ENCODE peak calls at places on chromosome 21, in six cellular contexts. K is K562, A is uterus, U is spleen, C is cardiac muscle cell, H is body of pancreas. J is an unnamed sample.

GRCh38 chr21:27734146-27734545 is 767.3 kb upstream of the ADAMTS5 start:
- DNase-seq in H (no peak), U (no peak), K (no peak), C (no peak), A (no peak), J (no peak)

GRCh38 chr21:44820851-44821250 is 3.0 kb upstream of the SUMO3 start:
- DNase-seq in K (no peak), C (no peak), U (no peak), A (no peak), H (no peak), J (no peak)

GRCh38 chr21:30463713-30464112 is 16.5 kb downstream of the KRTAP19-1 start:
- DNase-seq in H (no peak), U (no peak), A (no peak), K (no peak), C (peak), J (no peak)

GRCh38 chr21:45109831-45110492 is 35.6 kb downstream of the ADARB1 start:
- DNase-seq in C (peak), U (no peak), K (peak), A (no peak), H (peak), J (no peak)

GRCh38 chr21:45532826-45533730 is 9.2 kb downstream of the SLC19A1 start:
- DNase-seq in A (no peak), H (no peak), K (no peak), U (peak), C (no peak), J (no peak)

GRCh38 chr21:21165063-21165645 is 166.9 kb downstream of the NCAM2 start:
- DNase-seq in H (no peak), C (no peak), A (no peak), U (no peak), K (no peak), J (no peak)

GRCh38 chr21:45224189-45224938 is 63.3 kb downstream of the POFUT2 start:
- DNase-seq in K (no peak), C (no peak), U (no peak), H (no peak), A (no peak), J (no peak)

GRCh38 chr21:46552274-46552673 is 52.6 kb downstream of the S100B start:
- DNase-seq in H (peak), A (no peak), C (no peak), K (no peak), U (no peak), J (no peak)

GRCh38 chr21:25717491-25718139 is 17.1 kb downstream of the ATP5PF start:
- DNase-seq in U (no peak), A (no peak), C (peak), H (no peak), K (peak), J (peak)

GRCh38 chr21:24995206-24995605 is 612.1 kb downstream of the MRPL39 start:
- DNase-seq in U (no peak), K (no peak), C (peak), H (no peak), A (no peak), J (no peak)

GRCh38 chr21:41950941-41951408 is 2.8 kb downstream of the C2CD2 start:
- DNase-seq in C (no peak), K (no peak), A (no peak), H (no peak), U (peak), J (no peak)

GRCh38 chr21:31343680-31344480 is at the start of gene TIAM1:
- DNase-seq in A (no peak), C (peak), H (peak), K (no peak), U (no peak), J (peak)

GRCh38 chr21:42614391-42614790 is 39.0 kb upstream of the PDE9A start:
- DNase-seq in U (peak), H (no peak), A (no peak), K (no peak), C (no peak), J (no peak)

GRCh38 chr21:42378418-42378817 is 12.1 kb upstream of the TFF1 start:
- DNase-seq in K (no peak), H (no peak), A (no peak), U (peak), C (no peak), J (no peak)

GRCh38 chr21:46214478-46215340 is 13.9 kb downstream of the LSS start:
- DNase-seq in A (no peak), H (no peak), K (no peak), U (peak), C (no peak), J (no peak)

GRCh38 chr21:37369307-37369854 is 2.8 kb downstream of the DYRK1A start:
- DNase-seq in H (no peak), U (no peak), K (peak), A (no peak), C (no peak), J (no peak)
- H3K27ac ChIP-seq in H (peak), U (peak), K (peak), A (peak), C (peak), J (peak)

DNA sequence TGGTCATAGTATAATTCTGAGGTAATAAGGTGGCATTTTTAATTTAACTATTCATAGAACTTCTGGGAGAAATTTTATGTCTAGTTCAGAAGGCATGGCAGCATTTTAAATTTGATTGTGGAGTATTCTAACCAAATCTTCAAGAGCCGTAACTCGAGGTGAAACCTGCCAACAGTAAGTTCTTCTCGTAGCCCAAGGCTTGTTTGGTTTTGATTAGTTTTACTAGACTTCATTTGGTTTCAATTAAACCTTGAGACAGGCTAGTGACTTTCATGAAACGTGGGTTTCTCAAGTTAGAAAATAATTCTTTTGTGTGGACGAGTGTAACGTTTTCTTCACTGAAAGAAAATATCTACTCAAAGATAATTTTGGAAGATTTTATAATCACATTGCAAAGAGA is 395.5 kb downstream of the USP25 start:
- DNase-seq in U (no peak), C (no peak), A (no peak), K (no peak), H (no peak), J (no peak)
- H3K27ac ChIP-seq in U (no peak), C (no peak), A (peak), K (no peak), H (no peak), J (no peak)

DNA sequence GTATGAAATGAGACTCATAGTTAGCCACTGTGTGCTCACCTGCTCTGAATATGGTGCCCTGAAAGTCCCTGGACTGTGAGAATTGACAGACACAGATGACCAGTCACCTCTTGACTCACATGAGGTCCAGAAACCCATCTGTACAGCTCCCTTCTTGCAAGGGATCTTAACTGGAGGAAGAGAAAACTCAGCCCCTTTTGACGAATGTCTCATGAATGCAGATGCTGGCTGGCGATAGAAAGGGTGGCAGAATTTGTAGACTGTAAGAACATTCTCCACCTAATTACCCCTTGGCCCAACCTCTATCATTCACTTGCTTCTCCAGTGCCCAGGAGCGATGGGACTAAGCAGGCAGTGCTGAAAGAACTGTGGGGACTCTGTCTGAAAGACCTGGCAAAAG is 26.0 kb upstream of the IFNGR2 start:
- DNase-seq in U (no peak), A (no peak), H (no peak), C (no peak), K (no peak), J (no peak)
- H3K27ac ChIP-seq in U (no peak), A (no peak), H (no peak), C (no peak), K (no peak), J (no peak)

DNA sequence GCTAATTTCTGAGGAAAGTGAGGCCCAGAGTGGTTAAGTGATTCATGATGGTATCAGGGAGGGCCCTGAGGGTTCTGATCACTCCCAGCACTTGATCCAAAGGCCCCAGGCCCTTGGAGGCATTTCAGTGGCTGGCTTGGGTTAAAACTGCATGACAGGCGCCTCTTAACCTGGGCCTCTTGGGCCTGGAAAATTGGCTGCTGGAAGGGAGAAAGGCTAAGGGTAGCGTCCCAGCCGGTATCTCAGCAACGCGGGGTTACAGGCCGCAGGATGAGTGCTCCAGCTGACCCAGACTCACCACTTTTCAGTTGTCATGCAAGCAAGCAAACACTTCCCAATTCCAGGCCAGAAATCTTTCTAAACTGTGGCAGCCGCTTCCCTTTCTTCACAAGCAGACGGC is 229.3 kb downstream of the KCNJ6 start:
- DNase-seq in H (peak), C (peak), U (no peak), K (no peak), A (peak), J (no peak)
- H3K27ac ChIP-seq in H (no peak), C (peak), U (no peak), K (no peak), A (peak), J (no peak)

GRCh38 chr21:28882345-28882744 is 110.3 kb downstream of the LTN1 start:
- DNase-seq in U (no peak), H (no peak), C (no peak), A (no peak), K (no peak), J (no peak)

GRCh38 chr21:28884481-28884880 is 108.2 kb downstream of the LTN1 start:
- DNase-seq in H (no peak), U (no peak), C (no peak), K (peak), A (no peak), J (no peak)

GRCh38 chr21:28884976-28885852 is 107.5 kb downstream of the LTN1 start:
- DNase-seq in K (peak), U (peak), H (peak), C (peak), A (peak), J (peak)

GRCh38 chr21:28883931-28884330 is 108.7 kb downstream of the LTN1 start:
- DNase-seq in U (no peak), H (no peak), A (no peak), C (no peak), K (peak), J (no peak)

DNA sequence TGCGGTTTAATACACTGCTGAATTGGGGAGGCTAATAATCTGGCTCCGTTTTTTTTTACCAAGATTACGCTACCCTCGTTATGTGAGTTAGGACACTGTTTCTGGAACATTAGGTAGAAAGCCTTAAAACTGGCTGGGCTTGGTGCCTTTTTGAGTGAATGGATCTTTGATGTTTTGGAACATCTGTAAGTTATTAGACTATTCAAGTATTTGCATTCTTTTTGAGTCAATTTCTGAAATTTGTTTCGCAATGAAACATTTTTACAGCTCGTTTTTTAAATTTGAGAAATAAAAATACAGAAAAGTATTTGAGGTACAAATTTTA is 106.9 kb downstream of the LTN1 start:
- DNase-seq in H (no peak), U (no peak), A (peak), K (peak), C (no peak), J (no peak)
- H3K27ac ChIP-seq in H (no peak), U (peak), A (peak), K (peak), C (no peak), J (peak)

GRCh38 chr21:36126621-36127110 is 8.2 kb upstream of the CBR3 start:
- DNase-seq in K (no peak), H (no peak), U (no peak), A (no peak), C (no peak), J (no peak)
- H3K27ac ChIP-seq in K (no peak), H (no peak), U (no peak), A (no peak), C (no peak), J (no peak)

GRCh38 chr21:43716376-43717165 is 2.4 kb upstream of the PDXK start:
- DNase-seq in H (no peak), C (no peak), U (no peak), K (no peak), A (no peak), J (no peak)
- H3K27ac ChIP-seq in H (no peak), C (no peak), U (no peak), K (no peak), A (no peak), J (no peak)

DNA sequence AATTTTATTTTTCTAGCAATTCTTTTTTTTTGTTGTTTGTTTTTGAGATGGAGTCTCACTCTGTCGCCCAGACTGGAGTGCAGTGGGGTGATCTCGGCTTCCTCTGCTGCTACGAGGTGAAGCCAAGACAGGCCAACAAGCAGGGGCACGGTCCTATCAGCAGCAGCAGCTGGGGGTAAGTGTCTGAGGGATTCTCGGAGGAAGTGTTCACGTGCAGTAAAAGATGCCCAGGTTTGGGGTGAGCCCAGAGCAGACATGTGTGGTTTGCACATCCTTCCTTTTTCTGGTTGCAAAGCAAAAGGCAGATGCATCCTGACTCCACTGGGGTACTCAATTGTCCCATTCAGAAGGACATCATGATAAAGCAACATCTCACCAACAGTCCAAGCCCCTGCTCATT is 27.7 kb downstream of the PIGP start:
- DNase-seq in H (no peak), A (no peak), U (no peak), K (no peak), C (no peak), J (no peak)
- H3K27ac ChIP-seq in H (no peak), A (no peak), U (no peak), K (no peak), C (no peak), J (no peak)

GRCh38 chr21:34004013-34004938 is 69.1 kb upstream of the MRPS6 start:
- DNase-seq in U (no peak), K (no peak), H (no peak), C (no peak), A (peak), J (no peak)
- H3K27ac ChIP-seq in U (no peak), K (no peak), H (no peak), C (no peak), A (peak), J (peak)

DNA sequence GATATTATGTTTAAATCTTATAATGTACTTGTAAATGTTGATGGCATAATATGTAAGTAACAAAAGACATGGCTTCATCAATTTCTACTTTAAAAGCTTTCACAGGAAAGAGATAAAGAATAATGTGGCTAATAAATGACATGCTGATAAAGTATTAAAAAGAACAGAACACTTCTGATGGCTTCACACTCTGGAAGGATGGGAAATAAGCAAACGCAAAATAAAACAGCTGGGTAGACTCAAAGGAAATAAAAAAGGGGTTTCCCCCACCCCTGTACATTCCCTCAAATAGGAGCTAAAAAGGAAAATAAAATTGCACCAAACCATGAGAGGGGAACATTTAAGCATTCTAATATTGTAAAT is 27.1 kb upstream of the DYRK1A start:
- DNase-seq in A (no peak), C (no peak), U (no peak), K (no peak), H (no peak), J (no peak)
- H3K27ac ChIP-seq in A (peak), C (peak), U (peak), K (peak), H (peak), J (peak)

J was measured in heart right ventricle.